ENCODE peak calls at places on chromosomes 5 and 9, in seven cellular contexts. J is stomach; C is colonic mucosa; R is uterus; K is CD8-positive, alpha-beta T cell; E is heart left ventricle; D is mammary epithelial cell. H is an unnamed sample. For H3K9me3 and H3K4me1, the result is how much of the 10 kb centered on the place peaks cover.

GRCh38 chr5:106873558-106873957 is 797.2 kb downstream of the EFNA5 start:
- DNase-seq in C (peak), K (no peak), D (peak), J (no peak), R (no peak), E (no peak), H (no peak)

GRCh38 chr5:43073597-43074546 is 33.8 kb upstream of the ANXA2R start:
- DNase-seq in J (peak), R (no peak), E (no peak), C (peak), K (peak), D (peak), H (peak)

GRCh38 chr5:64914396-64914795 is 145.7 kb downstream of the CWC27 start:
- DNase-seq in E (no peak), J (no peak), C (no peak), K (no peak), R (no peak), D (no peak), H (no peak)

GRCh38 chr5:141605523-141606277 is 13.1 kb downstream of the DIAPH1 start:
- DNase-seq in D (no peak), J (peak), C (peak), R (no peak), E (peak), K (peak), H (no peak)

GRCh38 chr9:95004452-95005275 is 278.2 kb downstream of the AOPEP start:
- DNase-seq in C (peak), D (peak), K (peak), R (peak), J (peak), E (peak), H (peak)

GRCh38 chr9:136662326-136662655 is 425 bp upstream of the EGFL7 start:
- DNase-seq in E (no peak), K (no peak), J (no peak), C (no peak), D (no peak), R (no peak), H (no peak)

GRCh38 chr5:42912184-42912766 is 100.6 kb upstream of the SELENOP start:
- DNase-seq in K (peak), E (no peak), R (no peak), D (peak), J (no peak), C (no peak), H (peak)

GRCh38 chr9:131709741-131710499 is 30.0 kb downstream of the RAPGEF1 start:
- DNase-seq in C (no peak), E (no peak), K (no peak), J (no peak), R (no peak), D (peak), H (no peak)

GRCh38 chr5:33120671-33121070 is 320.1 kb upstream of the TARS1 start:
- DNase-seq in E (no peak), C (no peak), R (no peak), D (no peak), J (no peak), K (no peak), H (no peak)

GRCh38 chr9:78954286-78954685 is 617.5 kb upstream of the TLE4 start:
- DNase-seq in R (no peak), E (no peak), J (no peak), K (no peak), C (no peak), D (no peak), H (no peak)

GRCh38 chr5:100446879-100447278 is 88.3 kb upstream of the FAM174A start:
- DNase-seq in R (no peak), C (no peak), E (no peak), K (no peak), D (no peak), J (no peak), H (no peak)

GRCh38 chr5:15383469-15383868 is 116.5 kb upstream of the FBXL7 start:
- DNase-seq in K (no peak), D (no peak), R (no peak), J (no peak), E (no peak), C (no peak), H (no peak)

GRCh38 chr9:30120654-30121053 is 2263.8 kb upstream of the ACO1 start:
- DNase-seq in D (no peak), R (no peak), C (no peak), J (no peak), E (no peak), K (no peak), H (no peak)

GRCh38 chr5:133404724-133405123 is 207.6 kb downstream of the FSTL4 start:
- DNase-seq in J (no peak), C (no peak), D (no peak), R (no peak), K (peak), E (no peak), H (no peak)

GRCh38 chr5:337565-338130 is 16.1 kb downstream of the AHRR start:
- DNase-seq in D (peak), E (no peak), K (no peak), C (no peak), R (no peak), J (no peak), H (peak)

GRCh38 chr9:4143951-4144717 is 155.7 kb downstream of the GLIS3 start:
- DNase-seq in C (no peak), R (no peak), K (no peak), J (no peak), D (peak), E (no peak), H (peak)

GRCh38 chr5:92180406-92180805 is 797.3 kb upstream of the ARRDC3 start:
- DNase-seq in D (no peak), E (no peak), J (no peak), K (no peak), C (no peak), R (no peak), H (no peak)

GRCh38 chr5:16791036-16791705 is 144.9 kb downstream of the MYO10 start:
- DNase-seq in C (peak), E (no peak), R (no peak), D (peak), K (no peak), J (no peak), H (peak)

GRCh38 chr5:6649186-6649585 is 15.9 kb downstream of the SRD5A1 start:
- DNase-seq in J (no peak), R (no peak), K (no peak), C (no peak), E (no peak), D (no peak), H (no peak)

GRCh38 chr5:58847041-58847440 is 264.2 kb downstream of the RAB3C start:
- DNase-seq in J (no peak), R (no peak), E (no peak), D (no peak), K (no peak), C (no peak), H (no peak)

GRCh38 chr5:131977212-131977604 is 31.7 kb upstream of the MEIKIN start:
- DNase-seq in E (no peak), C (no peak), D (no peak), R (no peak), K (no peak), J (peak), H (no peak)

GRCh38 chr9:18688581-18688980 is 214.6 kb downstream of the ADAMTSL1 start:
- DNase-seq in E (no peak), R (no peak), C (no peak), K (no peak), J (no peak), D (peak), H (no peak)

GRCh38 chr5:99010294-99010693 is 81.5 kb upstream of the CHD1 start:
- DNase-seq in E (no peak), R (no peak), D (no peak), C (no peak), J (no peak), K (no peak), H (no peak)

GRCh38 chr5:32222723-32223470 is 48.8 kb upstream of the GOLPH3 start:
- DNase-seq in D (no peak), C (no peak), J (no peak), K (no peak), R (no peak), E (no peak), H (no peak)

GRCh38 chr9:87850405-87850804 is 32.3 kb upstream of the SPATA31E1 start:
- DNase-seq in R (no peak), C (no peak), J (no peak), K (no peak), E (no peak), D (peak), H (no peak)

GRCh38 chr9:34403554-34404380 is 27.1 kb upstream of the MYORG start:
- DNase-seq in J (peak), R (peak), K (peak), E (peak), D (peak), C (peak), H (peak)

GRCh38 chr5:35822541-35822940 is 34.1 kb upstream of the IL7R start:
- DNase-seq in D (no peak), E (no peak), K (peak), R (no peak), J (no peak), C (no peak), H (no peak)

GRCh38 chr5:98110270-98110669 is 663.2 kb upstream of the RGMB start:
- DNase-seq in E (no peak), K (no peak), R (no peak), D (peak), C (no peak), J (no peak), H (no peak)

GRCh38 chr5:72149742-72150141 is 42.5 kb downstream of the MAP1B start:
- DNase-seq in C (no peak), E (no peak), D (no peak), R (no peak), J (no peak), K (no peak), H (no peak)
- TF ChIP-seq CTCF in C (no peak), E (no peak), D (no peak), R (no peak), J (no peak), K (no peak), H (no peak)

GRCh38 chr5:136382071-136382470 is 16.7 kb upstream of the TRPC7 start:
- DNase-seq in R (no peak), K (no peak), E (no peak), J (no peak), C (no peak), D (no peak), H (no peak)
- H3K9me3 ChIP-seq in R (under half), K (under half), E (under half), J (under half), C (under half), D (under half), H (under half)

DNA sequence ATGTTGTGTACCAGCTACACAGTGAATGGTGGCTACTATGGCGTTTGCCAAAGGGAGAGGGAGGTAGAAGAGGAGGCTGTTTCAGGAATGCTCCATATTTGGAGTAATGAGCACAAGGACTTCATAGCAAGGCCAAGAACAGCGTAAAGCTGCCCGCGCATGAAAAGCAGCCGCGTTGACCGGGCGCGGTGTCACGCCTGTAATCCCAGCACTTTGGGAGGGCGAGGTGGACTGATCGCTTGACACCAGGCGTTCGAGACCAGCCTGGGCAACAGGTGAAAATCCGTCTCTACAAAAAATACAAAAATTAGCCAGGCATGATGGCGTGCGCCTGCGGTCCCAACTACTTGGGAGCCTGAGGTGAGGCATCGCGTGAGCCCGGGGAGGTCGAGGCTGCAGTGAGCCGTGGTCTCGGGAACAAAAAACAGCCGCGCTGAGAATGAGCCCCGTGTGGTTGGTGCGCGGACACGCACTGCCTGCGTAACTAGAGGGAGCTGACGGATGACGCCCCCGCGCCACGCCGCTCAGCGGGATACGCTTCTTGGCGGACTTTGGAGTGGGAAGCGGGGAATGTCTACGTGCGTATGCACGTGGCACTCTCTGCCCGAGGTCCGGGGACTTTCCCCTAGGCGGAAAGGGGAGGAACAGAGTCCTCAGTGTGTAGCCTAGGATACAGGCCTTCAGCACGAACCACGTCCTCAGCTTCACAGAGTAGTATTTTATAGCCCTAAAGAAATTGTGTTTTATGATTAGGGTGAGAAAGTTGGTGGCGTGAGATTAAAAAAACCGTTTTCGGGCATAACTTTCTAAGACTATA is at the start of gene RMRP:
- DNase-seq in D (peak), E (peak), K (peak), R (peak), J (peak), C (peak), H (peak)
- H3K4me1 ChIP-seq in D (under half), E (under half), K (under half), R (under half), J (under half), C (under half), H (under half)

DNA sequence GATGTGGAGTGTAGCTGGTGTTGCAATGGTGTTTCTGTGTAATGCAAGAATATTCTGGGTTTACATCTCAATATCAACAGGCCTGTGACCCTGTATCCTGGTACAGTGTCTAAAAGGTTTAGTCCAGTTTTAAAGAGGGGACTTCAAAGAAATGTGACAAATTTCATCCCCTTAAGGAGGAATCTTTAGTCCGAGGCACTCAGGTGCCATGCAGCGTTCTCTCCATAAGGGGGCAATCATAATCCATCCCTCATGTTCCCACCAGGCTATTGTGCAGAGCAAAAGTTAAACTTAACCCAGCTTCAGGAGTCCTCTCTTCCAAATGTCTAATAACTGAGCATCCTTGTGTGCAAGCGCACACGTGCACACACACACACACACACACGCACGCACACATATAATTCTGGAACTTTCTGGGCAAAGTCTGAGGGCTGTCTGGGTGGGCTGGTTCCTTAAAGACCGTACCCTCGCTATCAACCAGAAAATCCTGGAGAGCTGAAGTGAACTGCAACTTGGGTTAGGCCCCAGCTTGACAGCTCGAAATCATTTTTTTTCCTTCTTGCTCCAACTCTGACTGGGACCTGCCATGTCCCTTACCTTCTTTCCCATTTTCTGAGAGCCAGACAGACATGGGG is 46.0 kb downstream of the CRB2 start:
- DNase-seq in D (peak), C (peak), J (no peak), R (no peak), E (no peak), K (no peak), H (no peak)
- TF ChIP-seq CTCF in D (peak), C (peak), J (peak), R (peak), E (peak), K (no peak), H (peak)

DNA sequence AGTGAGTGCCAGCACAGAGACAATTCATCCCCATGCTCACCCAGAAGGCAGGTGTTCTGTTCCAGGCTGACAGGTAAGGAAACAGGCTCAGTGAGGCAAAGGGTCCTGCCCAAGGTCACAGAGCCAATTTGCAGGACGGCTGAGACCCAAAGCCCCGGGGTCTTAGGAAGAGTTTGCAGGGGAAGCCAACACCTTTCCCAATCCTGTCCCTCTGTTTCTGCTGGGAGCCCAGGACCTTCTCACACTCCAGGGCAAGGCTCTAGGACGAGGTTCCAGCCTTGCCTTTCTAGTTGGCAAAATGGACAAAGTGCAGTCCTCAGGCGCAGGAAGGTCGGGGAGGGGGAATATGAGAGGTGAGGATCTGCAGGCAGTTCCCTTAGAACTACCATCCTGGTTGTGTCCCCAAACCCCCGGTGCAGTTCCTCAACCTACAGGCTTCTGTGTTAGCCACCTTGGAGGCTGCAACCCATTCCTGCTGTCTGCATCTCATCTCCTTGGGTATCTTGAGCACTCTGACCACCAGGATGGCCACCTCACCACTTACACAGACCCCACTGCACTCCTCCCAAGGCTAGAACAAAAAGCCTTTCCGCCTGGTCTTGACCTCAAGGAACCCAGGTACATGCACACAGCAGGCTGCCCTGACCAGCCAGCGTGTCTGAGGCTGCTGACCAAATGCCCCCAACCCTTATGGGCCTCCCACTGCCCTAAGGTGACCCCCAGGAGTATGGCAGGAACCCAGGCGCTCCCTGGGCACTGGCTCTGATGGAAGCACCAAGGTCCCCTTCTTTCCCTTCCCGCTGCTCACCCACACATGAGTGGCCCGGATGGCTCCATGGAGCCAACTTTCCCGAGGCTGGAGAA is 1.9 kb upstream of the BRD3 start:
- DNase-seq in R (peak), D (no peak), C (no peak), J (peak), E (no peak), K (peak), H (no peak)
- H3K9me3 ChIP-seq in R (under half), D (under half), C (under half), J (under half), E (under half), K (under half), H (under half)